ENCODE peak calls at places on chromosome 18, in eight cellular contexts. One of them, this sample, is unnamed.

GRCh38 chr18:13284330-13285027 is 65.9 kb downstream of the LDLRAD4 start:
- DNase-seq in AG09309: no peak
- DNase-seq in mammary epithelial cell: no peak
- DNase-seq in neural crest cell: no peak
- DNase-seq in WERI-Rb-1: no peak
- DNase-seq in RWPE1: no peak
- DNase-seq in tibial nerve: no peak
- DNase-seq in body of pancreas: no peak
- DNase-seq in this sample: no peak

GRCh38 chr18:77374106-77374505 is 124.5 kb downstream of the GALR1 start:
- DNase-seq in RWPE1: no peak
- DNase-seq in mammary epithelial cell: no peak
- DNase-seq in neural crest cell: no peak
- DNase-seq in body of pancreas: no peak
- DNase-seq in AG09309: no peak
- DNase-seq in WERI-Rb-1: no peak
- DNase-seq in tibial nerve: peak
- DNase-seq in this sample: no peak

GRCh38 chr18:3593381-3593903 is 143.5 kb downstream of the TGIF1 start:
- DNase-seq in WERI-Rb-1: no peak
- DNase-seq in body of pancreas: no peak
- DNase-seq in mammary epithelial cell: peak
- DNase-seq in tibial nerve: peak
- DNase-seq in neural crest cell: peak
- DNase-seq in RWPE1: peak
- DNase-seq in AG09309: peak
- DNase-seq in this sample: peak

GRCh38 chr18:25732862-25733261 is 357.6 kb downstream of the SS18 start:
- DNase-seq in body of pancreas: no peak
- DNase-seq in AG09309: no peak
- DNase-seq in mammary epithelial cell: no peak
- DNase-seq in RWPE1: no peak
- DNase-seq in neural crest cell: no peak
- DNase-seq in tibial nerve: no peak
- DNase-seq in WERI-Rb-1: no peak
- DNase-seq in this sample: no peak

GRCh38 chr18:37519506-37520135 is 46.0 kb downstream of the CELF4 start:
- DNase-seq in RWPE1: no peak
- DNase-seq in AG09309: no peak
- DNase-seq in body of pancreas: no peak
- DNase-seq in mammary epithelial cell: no peak
- DNase-seq in WERI-Rb-1: no peak
- DNase-seq in tibial nerve: no peak
- DNase-seq in neural crest cell: no peak
- DNase-seq in this sample: no peak

GRCh38 chr18:26894006-26894405 is 28.5 kb upstream of the AQP4 start:
- DNase-seq in mammary epithelial cell: no peak
- DNase-seq in WERI-Rb-1: no peak
- DNase-seq in RWPE1: no peak
- DNase-seq in AG09309: no peak
- DNase-seq in neural crest cell: no peak
- DNase-seq in body of pancreas: no peak
- DNase-seq in tibial nerve: no peak
- DNase-seq in this sample: no peak

GRCh38 chr18:35581555-35582309 is at the start of gene GALNT1:
- DNase-seq in mammary epithelial cell: peak
- DNase-seq in tibial nerve: no peak
- DNase-seq in WERI-Rb-1: peak
- DNase-seq in neural crest cell: peak
- DNase-seq in AG09309: no peak
- DNase-seq in body of pancreas: peak
- DNase-seq in RWPE1: no peak
- DNase-seq in this sample: no peak

GRCh38 chr18:7237670-7238272 is 6.9 kb downstream of the LRRC30 start:
- DNase-seq in tibial nerve: no peak
- DNase-seq in WERI-Rb-1: no peak
- DNase-seq in RWPE1: no peak
- DNase-seq in body of pancreas: no peak
- DNase-seq in mammary epithelial cell: no peak
- DNase-seq in neural crest cell: no peak
- DNase-seq in AG09309: no peak
- DNase-seq in this sample: no peak

GRCh38 chr18:42459873-42460272 is 504.8 kb downstream of the PIK3C3 start:
- DNase-seq in WERI-Rb-1: no peak
- DNase-seq in body of pancreas: no peak
- DNase-seq in AG09309: no peak
- DNase-seq in RWPE1: no peak
- DNase-seq in tibial nerve: no peak
- DNase-seq in mammary epithelial cell: peak
- DNase-seq in neural crest cell: no peak
- DNase-seq in this sample: no peak

GRCh38 chr18:31065036-31065773 is 22.7 kb upstream of the DSC3 start:
- DNase-seq in mammary epithelial cell: peak
- DNase-seq in AG09309: no peak
- DNase-seq in RWPE1: no peak
- DNase-seq in tibial nerve: no peak
- DNase-seq in WERI-Rb-1: no peak
- DNase-seq in body of pancreas: no peak
- DNase-seq in neural crest cell: no peak
- DNase-seq in this sample: no peak

GRCh38 chr18:33697498-33697897 is 119.5 kb downstream of the ASXL3 start:
- DNase-seq in body of pancreas: no peak
- DNase-seq in tibial nerve: no peak
- DNase-seq in WERI-Rb-1: no peak
- DNase-seq in RWPE1: no peak
- DNase-seq in neural crest cell: no peak
- DNase-seq in AG09309: no peak
- DNase-seq in mammary epithelial cell: peak
- DNase-seq in this sample: no peak

GRCh38 chr18:50523165-50523564 is 36.7 kb upstream of the MAPK4 start:
- DNase-seq in tibial nerve: no peak
- DNase-seq in neural crest cell: peak
- DNase-seq in WERI-Rb-1: no peak
- DNase-seq in mammary epithelial cell: no peak
- DNase-seq in AG09309: no peak
- DNase-seq in body of pancreas: no peak
- DNase-seq in RWPE1: no peak
- DNase-seq in this sample: no peak

GRCh38 chr18:35369126-35369525 is 8.0 kb downstream of the ZNF396 start:
- DNase-seq in neural crest cell: no peak
- DNase-seq in RWPE1: no peak
- DNase-seq in AG09309: peak
- DNase-seq in tibial nerve: no peak
- DNase-seq in WERI-Rb-1: no peak
- DNase-seq in body of pancreas: no peak
- DNase-seq in mammary epithelial cell: no peak
- DNase-seq in this sample: no peak

GRCh38 chr18:51447351-51447896 is 249.9 kb upstream of the MEX3C start:
- DNase-seq in neural crest cell: no peak
- DNase-seq in tibial nerve: no peak
- DNase-seq in RWPE1: no peak
- DNase-seq in AG09309: no peak
- DNase-seq in WERI-Rb-1: no peak
- DNase-seq in mammary epithelial cell: peak
- DNase-seq in body of pancreas: peak
- DNase-seq in this sample: no peak

GRCh38 chr18:77177009-77177408 is 44.4 kb upstream of the MBP start:
- DNase-seq in AG09309: no peak
- DNase-seq in RWPE1: peak
- DNase-seq in tibial nerve: no peak
- DNase-seq in neural crest cell: no peak
- DNase-seq in body of pancreas: no peak
- DNase-seq in WERI-Rb-1: no peak
- DNase-seq in mammary epithelial cell: peak
- DNase-seq in this sample: peak

GRCh38 chr18:26540041-26540628 is 8.2 kb downstream of the KCTD1 start:
- DNase-seq in AG09309: peak
- DNase-seq in mammary epithelial cell: peak
- DNase-seq in neural crest cell: no peak
- DNase-seq in body of pancreas: no peak
- DNase-seq in RWPE1: peak
- DNase-seq in WERI-Rb-1: no peak
- DNase-seq in tibial nerve: no peak
- DNase-seq in this sample: peak

GRCh38 chr18:12879840-12880531 is 4.1 kb downstream of the PTPN2 start:
- DNase-seq in tibial nerve: no peak
- DNase-seq in mammary epithelial cell: no peak
- DNase-seq in body of pancreas: no peak
- DNase-seq in RWPE1: no peak
- DNase-seq in neural crest cell: no peak
- DNase-seq in WERI-Rb-1: no peak
- DNase-seq in AG09309: no peak
- DNase-seq in this sample: no peak

GRCh38 chr18:44895176-44895798 is 214.6 kb downstream of the SETBP1 start:
- DNase-seq in RWPE1: peak
- DNase-seq in AG09309: peak
- DNase-seq in body of pancreas: peak
- DNase-seq in tibial nerve: peak
- DNase-seq in neural crest cell: no peak
- DNase-seq in WERI-Rb-1: peak
- DNase-seq in mammary epithelial cell: peak
- DNase-seq in this sample: peak
- TF ChIP-seq CTCF in RWPE1: peak
- TF ChIP-seq CTCF in AG09309: peak
- TF ChIP-seq CTCF in body of pancreas: peak
- TF ChIP-seq CTCF in tibial nerve: peak
- TF ChIP-seq CTCF in neural crest cell: peak
- TF ChIP-seq CTCF in WERI-Rb-1: peak
- TF ChIP-seq CTCF in mammary epithelial cell: peak
- TF ChIP-seq CTCF in this sample: peak

GRCh38 chr18:22448238-22448637 is 30.5 kb upstream of the CTAGE1 start:
- DNase-seq in RWPE1: no peak
- DNase-seq in mammary epithelial cell: no peak
- DNase-seq in tibial nerve: no peak
- DNase-seq in AG09309: no peak
- DNase-seq in body of pancreas: no peak
- DNase-seq in WERI-Rb-1: no peak
- DNase-seq in neural crest cell: no peak
- DNase-seq in this sample: no peak
- TF ChIP-seq CTCF in RWPE1: no peak
- TF ChIP-seq CTCF in mammary epithelial cell: no peak
- TF ChIP-seq CTCF in tibial nerve: no peak
- TF ChIP-seq CTCF in AG09309: no peak
- TF ChIP-seq CTCF in body of pancreas: no peak
- TF ChIP-seq CTCF in WERI-Rb-1: no peak
- TF ChIP-seq CTCF in neural crest cell: no peak
- TF ChIP-seq CTCF in this sample: no peak

GRCh38 chr18:9366126-9366714 is 31.6 kb downstream of the TWSG1 start:
- DNase-seq in tibial nerve: peak
- DNase-seq in WERI-Rb-1: peak
- DNase-seq in body of pancreas: peak
- DNase-seq in neural crest cell: peak
- DNase-seq in AG09309: peak
- DNase-seq in RWPE1: peak
- DNase-seq in mammary epithelial cell: peak
- DNase-seq in this sample: peak
- TF ChIP-seq CTCF in tibial nerve: peak
- TF ChIP-seq CTCF in WERI-Rb-1: no peak
- TF ChIP-seq CTCF in body of pancreas: no peak
- TF ChIP-seq CTCF in neural crest cell: no peak
- TF ChIP-seq CTCF in AG09309: peak
- TF ChIP-seq CTCF in RWPE1: peak
- TF ChIP-seq CTCF in mammary epithelial cell: peak
- TF ChIP-seq CTCF in this sample: peak

GRCh38 chr18:64993695-64994094 is 757.1 kb upstream of the CDH7 start:
- DNase-seq in mammary epithelial cell: no peak
- DNase-seq in neural crest cell: no peak
- DNase-seq in tibial nerve: no peak
- DNase-seq in WERI-Rb-1: no peak
- DNase-seq in body of pancreas: no peak
- DNase-seq in RWPE1: no peak
- DNase-seq in AG09309: no peak
- DNase-seq in this sample: no peak
- TF ChIP-seq CTCF in mammary epithelial cell: no peak
- TF ChIP-seq CTCF in neural crest cell: no peak
- TF ChIP-seq CTCF in tibial nerve: no peak
- TF ChIP-seq CTCF in WERI-Rb-1: no peak
- TF ChIP-seq CTCF in body of pancreas: no peak
- TF ChIP-seq CTCF in RWPE1: no peak
- TF ChIP-seq CTCF in AG09309: no peak
- TF ChIP-seq CTCF in this sample: no peak

DNA sequence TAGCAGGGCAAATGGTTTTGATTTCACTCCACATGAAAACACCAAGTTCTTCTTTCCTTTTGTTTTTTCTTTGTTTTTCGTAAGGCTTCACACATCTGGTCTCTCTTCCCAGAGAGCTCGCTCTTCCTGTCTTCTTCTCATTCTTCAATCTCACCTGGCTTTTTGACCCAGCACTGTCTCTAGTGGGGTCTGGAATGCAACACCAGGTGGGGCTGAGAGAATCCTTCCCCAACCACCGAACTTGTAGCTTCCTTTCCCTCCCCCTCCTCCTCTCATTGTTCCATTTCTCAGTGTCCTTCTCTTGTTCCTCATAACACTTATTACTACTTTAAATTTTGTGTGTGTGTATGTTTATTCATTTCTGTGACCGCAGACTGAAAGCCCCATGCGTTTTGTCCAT is 13.5 kb upstream of the PIEZO2 start:
- DNase-seq in body of pancreas: no peak
- DNase-seq in RWPE1: no peak
- DNase-seq in WERI-Rb-1: no peak
- DNase-seq in AG09309: no peak
- DNase-seq in mammary epithelial cell: no peak
- DNase-seq in neural crest cell: no peak
- DNase-seq in tibial nerve: no peak
- DNase-seq in this sample: no peak
- TF ChIP-seq CTCF in body of pancreas: no peak
- TF ChIP-seq CTCF in RWPE1: no peak
- TF ChIP-seq CTCF in WERI-Rb-1: no peak
- TF ChIP-seq CTCF in AG09309: no peak
- TF ChIP-seq CTCF in mammary epithelial cell: no peak
- TF ChIP-seq CTCF in neural crest cell: no peak
- TF ChIP-seq CTCF in tibial nerve: no peak
- TF ChIP-seq CTCF in this sample: no peak

GRCh38 chr18:57803119-57803969 is at the start of gene ATP8B1:
- DNase-seq in RWPE1: peak
- DNase-seq in AG09309: no peak
- DNase-seq in body of pancreas: peak
- DNase-seq in tibial nerve: no peak
- DNase-seq in mammary epithelial cell: peak
- DNase-seq in WERI-Rb-1: no peak
- DNase-seq in neural crest cell: peak
- DNase-seq in this sample: peak
- TF ChIP-seq CTCF in RWPE1: no peak
- TF ChIP-seq CTCF in AG09309: no peak
- TF ChIP-seq CTCF in body of pancreas: no peak
- TF ChIP-seq CTCF in tibial nerve: no peak
- TF ChIP-seq CTCF in mammary epithelial cell: no peak
- TF ChIP-seq CTCF in WERI-Rb-1: no peak
- TF ChIP-seq CTCF in neural crest cell: no peak
- TF ChIP-seq CTCF in this sample: no peak

DNA sequence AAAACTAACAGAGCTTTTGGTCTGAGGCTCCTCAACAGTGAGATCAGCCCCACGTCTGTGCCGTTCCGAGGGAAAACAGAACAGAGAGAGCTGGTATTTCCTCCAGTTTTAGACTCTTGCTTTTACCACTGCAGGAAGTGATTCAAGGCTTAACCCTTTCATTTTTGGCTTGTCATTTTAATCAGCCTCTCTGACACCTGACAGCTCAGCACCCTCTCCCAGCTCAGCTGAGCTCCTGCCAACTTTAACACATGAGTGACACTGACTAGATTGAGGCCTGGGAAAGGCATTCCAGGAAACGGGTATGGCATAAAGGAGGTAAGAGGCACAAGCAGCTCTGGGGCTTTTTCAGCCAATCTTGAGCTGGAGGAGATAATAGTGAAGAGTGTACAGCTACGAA is 239.4 kb upstream of the SKOR2 start:
- DNase-seq in AG09309: no peak
- DNase-seq in body of pancreas: no peak
- DNase-seq in RWPE1: no peak
- DNase-seq in neural crest cell: no peak
- DNase-seq in tibial nerve: no peak
- DNase-seq in mammary epithelial cell: no peak
- DNase-seq in WERI-Rb-1: no peak
- DNase-seq in this sample: no peak
- TF ChIP-seq CTCF in AG09309: no peak
- TF ChIP-seq CTCF in body of pancreas: no peak
- TF ChIP-seq CTCF in RWPE1: no peak
- TF ChIP-seq CTCF in neural crest cell: no peak
- TF ChIP-seq CTCF in tibial nerve: no peak
- TF ChIP-seq CTCF in mammary epithelial cell: no peak
- TF ChIP-seq CTCF in WERI-Rb-1: no peak
- TF ChIP-seq CTCF in this sample: no peak